ENCODE peak calls at places on chromosomes 5 and 9, in four cellular contexts. N is neuronal stem cell, A is adipocyte, Q is fibroblast of lung. C is an unnamed sample. For H3K36me3, the result is how much of the 10 kb centered on the place peaks cover.

GRCh38 chr5:133225671-133226152 is 173.9 kb downstream of the HSPA4 start:
- DNase-seq in N (no peak), A (peak), Q (peak), C (no peak)

GRCh38 chr5:150527038-150527437 is 19.1 kb downstream of the NDST1 start:
- DNase-seq in N (no peak), A (no peak), Q (no peak), C (no peak)

GRCh38 chr9:134607971-134608370 is 33.6 kb upstream of the COL5A1 start:
- DNase-seq in N (no peak), A (peak), Q (peak), C (no peak)

GRCh38 chr9:10127867-10128266 is 484.9 kb downstream of the PTPRD start:
- DNase-seq in N (no peak), A (no peak), Q (peak), C (no peak)

GRCh38 chr9:118992813-118993747 is 376.2 kb downstream of the BRINP1 start:
- DNase-seq in N (no peak), A (peak), Q (no peak), C (no peak)

GRCh38 chr9:17578911-17579793 is at the start of gene SH3GL2:
- DNase-seq in N (peak), A (peak), Q (peak), C (peak)

GRCh38 chr9:34072410-34072809 is 23.7 kb upstream of the UBAP2 start:
- DNase-seq in N (no peak), A (no peak), Q (no peak), C (no peak)

GRCh38 chr9:81690251-81690851 is 1.0 kb upstream of the TLE1 start:
- DNase-seq in N (no peak), A (peak), Q (no peak), C (peak)

GRCh38 chr5:141399555-141400258 is 2.0 kb downstream of the PCDHGB5 start:
- DNase-seq in N (no peak), A (no peak), Q (no peak), C (no peak)

GRCh38 chr5:178394074-178394473 is 161.5 kb upstream of the PHYKPL start:
- DNase-seq in N (no peak), A (no peak), Q (no peak), C (peak)

GRCh38 chr5:142295960-142296860 is 28.6 kb downstream of the SPRY4 start:
- DNase-seq in N (no peak), A (no peak), Q (no peak), C (no peak)

GRCh38 chr5:67133781-67134180 is 62.8 kb downstream of the CD180 start:
- DNase-seq in N (no peak), A (no peak), Q (no peak), C (no peak)

GRCh38 chr5:112186401-112186990 is 232.6 kb downstream of the EPB41L4A start:
- DNase-seq in N (no peak), A (peak), Q (peak), C (no peak)

GRCh38 chr9:118767571-118767970 is 601.7 kb downstream of the BRINP1 start:
- DNase-seq in N (no peak), A (no peak), Q (no peak), C (no peak)

GRCh38 chr5:141412853-141413539 is at the start of gene PCDHGA10:
- DNase-seq in N (peak), A (peak), Q (peak), C (no peak)

GRCh38 chr5:164672931-164673694 is 1167.7 kb downstream of the MAT2B start:
- DNase-seq in N (no peak), A (peak), Q (peak), C (no peak)

GRCh38 chr9:22079873-22080341 is 70.8 kb upstream of the CDKN2B start:
- DNase-seq in N (no peak), A (peak), Q (peak), C (no peak)

GRCh38 chr5:54113060-54113459 is 197.3 kb downstream of the ARL15 start:
- DNase-seq in N (no peak), A (no peak), Q (no peak), C (no peak)

GRCh38 chr9:91904541-91905236 is 45.3 kb downstream of the ROR2 start:
- DNase-seq in N (no peak), A (no peak), Q (no peak), C (no peak)

GRCh38 chr5:93575466-93575865 is 5.6 kb downstream of the NR2F1-AS1 start:
- DNase-seq in N (no peak), A (no peak), Q (no peak), C (no peak)

GRCh38 chr5:93574939-93575241 is 6.1 kb downstream of the NR2F1-AS1 start:
- DNase-seq in N (no peak), A (no peak), Q (no peak), C (no peak)

GRCh38 chr5:93572773-93573626 is 8.0 kb downstream of the NR2F1-AS1 start:
- DNase-seq in N (no peak), A (no peak), Q (peak), C (peak)

GRCh38 chr5:93573627-93573974 is 7.4 kb downstream of the NR2F1-AS1 start:
- DNase-seq in N (no peak), A (no peak), Q (no peak), C (no peak)

DNA sequence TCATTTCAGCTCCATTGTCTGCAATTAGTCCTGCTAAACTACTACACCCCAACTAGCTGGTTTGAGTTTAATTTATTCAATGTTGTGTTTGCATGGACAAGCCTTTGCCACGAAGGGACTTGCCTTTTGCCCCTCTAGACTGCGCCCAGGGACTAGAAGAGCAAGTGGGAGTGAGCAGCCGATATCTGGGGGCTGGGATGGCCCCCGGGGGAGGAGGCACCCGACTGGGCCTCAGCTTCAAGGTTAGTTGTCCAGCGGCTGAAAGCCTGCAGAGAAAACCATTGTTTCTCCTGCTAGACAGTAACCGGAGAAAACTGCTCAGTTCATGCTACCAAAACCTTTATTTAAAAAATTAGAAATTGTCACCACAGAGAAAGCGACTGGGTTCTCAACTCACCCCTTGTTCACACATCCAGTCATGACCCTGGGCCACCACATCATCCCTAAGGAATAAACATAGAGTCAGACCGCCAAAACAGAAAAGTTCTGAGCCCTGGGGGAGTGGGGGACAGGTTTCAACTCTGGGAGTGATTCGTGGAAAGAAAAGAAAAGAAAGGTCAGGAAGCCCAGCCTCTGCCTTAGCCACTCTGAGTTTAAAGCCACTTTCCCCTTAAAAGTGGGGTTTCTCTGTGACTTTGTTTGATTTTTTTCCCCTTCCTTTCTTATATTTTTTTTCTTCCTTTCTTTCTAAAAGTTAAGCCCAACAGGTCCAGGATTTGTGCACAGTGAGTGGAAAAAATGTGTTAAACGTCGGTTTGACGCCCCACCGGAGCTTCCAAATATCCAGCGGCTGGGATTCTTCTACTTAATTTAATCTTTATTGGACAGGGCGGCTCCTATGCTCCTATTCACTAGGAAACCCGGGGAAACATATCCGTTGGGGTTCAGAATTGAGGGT is 6.7 kb downstream of the NR2F1-AS1 start:
- DNase-seq in N (no peak), A (no peak), Q (no peak), C (no peak)
- H3K9ac ChIP-seq in N (no peak), A (no peak), Q (peak), C (no peak)

GRCh38 chr5:134503088-134503936 is 22.2 kb upstream of the JADE2 start:
- DNase-seq in N (no peak), A (peak), Q (peak), C (peak)

GRCh38 chr5:134503937-134504437 is 21.5 kb upstream of the JADE2 start:
- DNase-seq in N (no peak), A (peak), Q (no peak), C (no peak)

GRCh38 chr5:134500699-134501430 is 24.6 kb upstream of the JADE2 start:
- DNase-seq in N (no peak), A (no peak), Q (no peak), C (peak)

GRCh38 chr5:134504629-134505300 is 20.7 kb upstream of the JADE2 start:
- DNase-seq in N (no peak), A (no peak), Q (no peak), C (no peak)

GRCh38 chr5:134502259-134502658 is 23.2 kb upstream of the JADE2 start:
- DNase-seq in N (no peak), A (no peak), Q (no peak), C (peak)
- H3K4me3 ChIP-seq in N (no peak), A (no peak), Q (no peak), C (no peak)

DNA sequence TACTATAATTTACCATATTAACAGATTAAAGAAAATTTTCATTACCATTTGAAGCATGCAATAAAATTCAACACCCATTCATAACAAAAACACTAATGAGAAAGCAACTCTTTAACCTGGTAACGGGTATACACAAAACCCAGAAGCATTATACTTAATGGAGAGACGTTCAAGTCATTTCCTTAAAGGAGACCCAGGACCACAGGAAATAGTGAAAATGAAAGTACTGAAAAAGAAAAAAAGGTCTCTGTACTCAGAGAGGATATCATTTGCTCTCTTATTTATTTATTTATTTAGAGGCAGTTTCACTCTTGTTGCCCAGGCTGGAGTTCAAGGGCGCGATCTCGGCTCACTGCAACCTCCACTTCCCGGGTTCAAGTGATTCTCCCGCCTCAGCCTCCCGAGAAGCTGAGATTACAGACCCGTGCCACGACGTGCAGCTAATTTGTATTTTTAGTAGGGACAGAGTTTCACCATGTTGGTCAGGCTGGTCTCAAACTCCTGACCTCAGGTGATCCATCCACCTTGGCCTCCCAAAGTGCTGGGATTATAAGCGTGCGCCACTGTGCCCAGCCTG is 61.6 kb downstream of the SETX start:
- DNase-seq in N (no peak), A (no peak), Q (no peak), C (no peak)
- H3K36me3 ChIP-seq in N (half or more), A (half or more), Q (under half), C (under half)

GRCh38 chr9:19184144-19184917 is 46.2 kb upstream of the DENND4C start:
- DNase-seq in N (peak), A (peak), Q (peak), C (peak)
- H3K9ac ChIP-seq in N (no peak), A (peak), Q (peak), C (no peak)

GRCh38 chr9:112348257-112348992 is 15.0 kb upstream of the PTBP3 start:
- DNase-seq in N (no peak), A (peak), Q (peak), C (peak)
- H3K4me3 ChIP-seq in N (no peak), A (peak), Q (peak), C (peak)

GRCh38 chr5:111107371-111107770 is 15.2 kb downstream of the WDR36 start:
- DNase-seq in N (no peak), A (peak), Q (no peak), C (no peak)

GRCh38 chr5:111111956-111112355 is 19.8 kb downstream of the WDR36 start:
- DNase-seq in N (no peak), A (no peak), Q (no peak), C (no peak)

DNA sequence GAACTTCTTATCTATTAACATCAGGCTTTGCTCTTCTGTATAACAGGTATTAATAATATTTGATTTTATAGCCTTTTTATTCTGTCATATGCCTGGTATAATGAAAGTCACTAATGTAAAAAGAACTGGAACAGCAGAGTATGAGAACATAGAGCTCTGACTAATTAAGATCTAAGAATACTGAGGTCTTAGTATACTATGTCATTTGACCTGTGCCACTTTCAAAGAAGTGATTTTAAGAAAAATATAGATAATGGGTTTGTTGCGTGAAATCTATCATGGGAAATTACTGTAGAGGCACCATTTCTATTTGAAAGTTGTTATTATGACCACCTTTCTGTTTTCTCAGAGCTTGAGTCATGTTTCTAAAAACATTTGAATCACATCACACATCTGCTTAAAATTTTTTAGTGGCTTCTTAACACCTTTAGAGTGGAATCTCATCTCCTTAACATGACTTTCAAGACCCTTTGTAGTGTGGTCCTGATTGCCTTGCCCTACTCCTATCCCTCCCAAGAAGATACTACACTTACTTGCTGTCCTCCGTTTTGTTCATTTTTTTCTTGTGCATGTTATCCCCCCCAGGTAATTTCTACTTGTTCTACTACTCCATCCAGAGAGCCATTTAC is 14.3 kb downstream of the WDR36 start:
- DNase-seq in N (no peak), A (no peak), Q (no peak), C (no peak)
- H3K36me3 ChIP-seq in N (half or more), A (half or more), Q (under half), C (under half)

DNA sequence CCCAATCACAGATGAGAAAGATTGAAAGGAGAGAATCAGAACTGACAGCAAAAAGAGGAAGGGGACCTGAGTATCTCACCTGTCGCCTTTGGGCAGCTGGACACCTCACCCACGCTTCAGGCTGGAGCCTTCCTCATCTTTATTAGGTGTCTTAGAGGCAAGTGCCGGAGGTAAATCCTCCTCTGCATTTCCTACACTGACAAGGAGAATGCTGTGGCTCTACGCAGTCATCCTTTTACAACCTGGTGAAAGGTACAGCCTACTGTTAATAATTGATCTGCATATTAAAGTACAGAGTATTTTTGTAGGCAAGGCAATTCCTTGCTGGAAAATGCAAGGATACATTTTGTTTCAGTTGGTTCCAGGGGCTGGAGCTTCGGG is 34.8 kb downstream of the PRLR start:
- DNase-seq in N (no peak), A (no peak), Q (no peak), C (no peak)
- H3K9ac ChIP-seq in N (no peak), A (no peak), Q (no peak), C (peak)

DNA sequence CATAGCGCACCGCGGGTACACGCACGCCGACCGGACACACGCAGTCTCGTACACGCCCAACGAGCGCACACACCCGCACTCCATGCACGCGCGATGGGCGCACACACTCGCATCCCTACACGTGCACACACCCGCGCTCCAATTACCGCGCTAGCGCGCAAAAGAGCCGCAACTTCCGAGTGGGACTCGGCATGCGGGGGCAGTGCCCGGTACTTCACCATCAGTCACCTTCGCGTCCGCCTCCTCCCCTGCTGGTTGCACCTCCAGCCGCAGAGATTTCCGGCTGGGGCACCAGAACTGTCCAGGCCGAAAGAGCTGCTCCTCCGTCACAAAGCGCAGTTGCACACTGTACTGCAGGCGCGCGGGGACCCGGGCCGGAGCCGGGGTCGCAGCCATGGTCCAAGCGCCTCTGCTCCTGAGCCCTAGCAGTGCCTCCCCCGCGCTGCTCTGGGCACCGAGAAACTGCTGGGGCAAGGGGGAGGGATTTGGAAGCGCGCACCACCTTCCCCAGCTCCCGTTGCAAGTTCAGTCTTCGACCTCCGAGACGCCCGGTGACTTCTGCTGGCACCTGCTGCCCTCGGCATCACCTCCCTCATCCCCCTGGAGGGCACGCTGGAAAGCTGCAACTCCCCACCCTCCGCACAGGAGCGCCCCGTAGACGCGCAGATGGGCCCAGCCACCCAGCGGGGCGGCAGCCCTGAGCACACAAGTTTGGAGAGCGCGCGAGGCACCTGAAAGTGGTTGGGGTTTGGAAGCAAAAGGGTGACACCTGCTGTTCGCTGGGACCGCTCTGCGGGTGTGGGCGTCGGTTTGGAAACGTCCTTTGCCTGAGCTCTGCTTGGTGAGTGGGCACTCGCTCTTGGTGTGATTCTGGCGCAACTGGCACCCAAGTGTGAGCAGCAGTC is 337.4 kb upstream of the PUM3 start:
- DNase-seq in N (peak), A (peak), Q (no peak), C (peak)
- H3K4me3 ChIP-seq in N (peak), A (peak), Q (no peak), C (no peak)

DNA sequence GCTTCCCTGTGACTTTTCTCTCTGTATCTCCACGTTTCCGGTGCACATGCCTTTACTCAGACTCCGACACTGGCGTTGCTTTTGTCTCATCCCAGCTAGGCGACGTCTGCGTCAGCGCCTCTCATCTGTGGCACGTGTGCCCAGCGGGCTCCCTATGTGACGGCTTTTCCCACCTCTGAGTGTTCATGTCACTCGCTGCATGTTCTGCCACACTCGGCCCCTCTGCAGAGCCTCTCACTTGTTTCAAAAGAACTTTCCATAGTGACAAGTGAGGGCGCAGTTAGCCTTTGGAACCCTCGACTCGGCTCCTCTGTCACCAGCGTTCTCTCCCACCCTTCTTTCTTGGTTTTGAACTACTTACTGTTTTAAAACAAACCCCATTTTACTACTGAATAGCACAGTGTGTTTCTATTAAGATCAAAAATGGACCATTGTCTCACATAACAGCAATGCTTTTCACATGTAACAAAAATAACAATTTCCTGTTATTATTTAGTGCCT is 113.4 kb upstream of the CACNA1B start:
- DNase-seq in N (no peak), A (no peak), Q (no peak), C (peak)
- H3K36me3 ChIP-seq in N (half or more), A (under half), Q (under half), C (under half)